ENCODE peak calls at places on chromosomes 5 and 9, in four cellular contexts. R is SK-N-SH, Q is HepG2, K is K562. V is an unnamed sample.

GRCh38 chr5:119009131-119009530 is 20.8 kb upstream of the DTWD2 start:
- DNase-seq in R (no peak), Q (peak; percentile 79), K (no peak), V (no peak)

GRCh38 chr9:38079410-38080105 is 10.5 kb upstream of the SHB start:
- DNase-seq in R (no peak), Q (no peak), K (no peak), V (no peak)

GRCh38 chr5:148794275-148794674 is 32.1 kb upstream of the ADRB2 start:
- DNase-seq in R (no peak), Q (no peak), K (no peak), V (no peak)

GRCh38 chr5:179113945-179114641 is 53.9 kb downstream of the ZNF354C start:
- DNase-seq in R (no peak), Q (no peak), K (no peak), V (no peak)

GRCh38 chr9:137447722-137448568 is 6.8 kb upstream of the ENTPD8 start:
- DNase-seq in R (no peak), Q (no peak), K (no peak), V (no peak)

GRCh38 chr9:72858089-72858912 is 94.6 kb downstream of the ALDH1A1 start:
- DNase-seq in R (no peak), Q (peak; percentile 94), K (peak; percentile 77), V (no peak)

GRCh38 chr9:111399772-111400563 is 69.9 kb upstream of the OR2K2 start:
- DNase-seq in R (peak; percentile 7), Q (peak; percentile 54), K (peak; percentile 10), V (peak; percentile 61)

GRCh38 chr5:142551242-142552067 is 134.4 kb downstream of the FGF1 start:
- DNase-seq in R (peak; percentile 66), Q (no peak), K (no peak), V (peak; percentile 64)

GRCh38 chr5:43428034-43428712 is 16.0 kb upstream of the CCL28 start:
- DNase-seq in R (no peak), Q (no peak), K (no peak), V (no peak)
- TF ChIP-seq FOXJ3 in R (no peak), Q (no peak), K (no peak), V (no peak)

DNA sequence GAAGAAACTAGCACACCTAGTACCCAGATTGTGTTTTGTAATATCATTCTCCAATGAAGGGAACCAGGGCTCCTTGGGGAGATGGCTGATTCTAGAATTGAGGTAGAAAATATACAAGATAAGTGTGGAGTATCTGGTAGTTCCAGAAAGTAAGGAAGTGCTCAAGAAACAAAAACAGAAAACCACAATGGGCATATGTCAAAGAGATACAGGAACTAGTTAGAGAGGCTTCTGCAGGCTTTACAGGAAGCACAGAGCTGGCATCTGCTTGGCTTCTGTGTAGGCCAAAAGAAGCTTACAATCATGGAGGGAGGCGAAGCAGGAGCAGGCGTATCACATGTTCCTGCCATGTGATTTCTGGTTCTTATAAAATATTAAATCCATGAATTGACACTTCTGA is 105.7 kb upstream of the TMEM161B start:
- DNase-seq in R (no peak), Q (no peak), K (no peak), V (no peak)
- TF ChIP-seq MAX in R (no peak), Q (no peak), K (no peak), V (no peak)

DNA sequence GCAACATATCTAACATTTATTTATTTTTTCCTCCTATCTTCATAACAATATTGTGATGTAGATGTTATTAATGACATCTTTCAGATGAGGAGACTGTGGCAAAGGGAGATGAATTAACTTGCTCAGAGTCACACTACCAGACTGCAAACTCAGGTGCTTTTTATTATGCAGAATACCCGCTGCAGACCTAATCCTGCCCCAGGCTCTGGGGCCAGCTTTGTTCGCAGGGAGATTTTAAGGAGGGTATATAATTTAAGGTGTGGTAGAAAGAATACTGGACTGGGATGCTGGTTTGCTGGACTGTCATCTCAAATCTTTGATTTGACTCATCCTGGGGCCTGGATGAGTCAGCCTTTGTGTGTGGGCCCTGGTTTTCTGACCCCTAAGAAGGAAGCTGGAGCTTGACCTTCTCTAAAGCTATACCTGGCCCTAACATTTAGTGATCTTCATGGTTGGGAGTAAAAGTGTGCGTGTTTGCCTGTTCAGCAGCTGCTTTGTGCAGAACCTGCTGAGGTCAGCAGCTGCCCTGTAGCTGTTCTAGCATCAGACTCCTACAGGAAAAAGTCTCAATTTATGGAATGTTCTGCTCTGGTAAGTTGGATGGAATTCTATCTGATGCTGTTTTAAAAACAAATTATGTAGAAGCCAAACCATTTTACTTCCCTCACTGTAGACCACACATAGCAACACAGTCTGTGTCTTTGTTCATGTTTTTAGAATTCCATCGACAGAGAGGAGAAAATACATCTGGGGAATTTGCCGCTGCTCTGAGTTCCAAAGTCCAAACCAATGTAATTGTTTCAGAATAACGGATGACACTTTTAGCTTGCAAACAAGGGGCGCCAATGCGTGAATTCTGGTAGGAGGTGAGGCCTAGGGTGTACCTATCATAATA is 4.5 kb downstream of the SLC36A1 start:
- DNase-seq in R (no peak), Q (peak; percentile 83), K (peak; percentile 27), V (no peak)
- TF ChIP-seq FOXJ3 in R (no peak), Q (no peak), K (no peak), V (no peak)

GRCh38 chr9:126775926-126776325 is 28.9 kb upstream of the ZBTB43 start:
- DNase-seq in R (no peak), Q (no peak), K (no peak), V (no peak)
- TF ChIP-seq MAX in R (no peak), Q (no peak), K (no peak), V (no peak)

GRCh38 chr9:93114169-93114983 is 18.4 kb downstream of the CARD19 start:
- DNase-seq in R (no peak), Q (no peak), K (peak; percentile 43), V (no peak)

GRCh38 chr9:93112864-93113389 is 16.9 kb downstream of the CARD19 start:
- DNase-seq in R (no peak), Q (no peak), K (no peak), V (no peak)

GRCh38 chr9:93115486-93115885 is 18.6 kb downstream of the NINJ1 start:
- DNase-seq in R (no peak), Q (no peak), K (no peak), V (no peak)

GRCh38 chr9:93116049-93116961 is 17.7 kb downstream of the NINJ1 start:
- DNase-seq in R (no peak), Q (peak; percentile 84), K (peak; percentile 45), V (no peak)

GRCh38 chr9:93114984-93115335 is 18.9 kb downstream of the CARD19 start:
- DNase-seq in R (no peak), Q (no peak), K (no peak), V (no peak)
- TF ChIP-seq FOXJ3 in R (no peak), Q (no peak), K (no peak), V (no peak)

DNA sequence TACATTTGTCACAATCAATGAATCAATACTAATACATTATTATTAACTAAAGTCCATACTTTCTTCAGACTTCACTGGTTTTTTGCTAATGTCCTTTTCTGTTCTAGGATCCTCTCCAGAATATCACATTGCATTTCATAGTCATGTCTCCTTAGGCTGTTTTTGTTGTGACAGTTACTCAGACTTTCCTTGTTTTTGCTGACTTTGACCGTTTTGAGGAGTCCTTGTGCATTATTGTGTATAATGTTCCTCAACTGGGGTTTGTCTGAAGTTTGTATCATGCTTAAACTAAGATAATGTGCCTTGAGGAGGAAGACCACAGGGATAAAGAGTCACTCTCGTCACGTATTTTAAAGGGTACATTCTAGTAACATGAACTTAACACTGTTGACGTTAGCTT is 376.9 kb downstream of the NTRK2 start:
- DNase-seq in R (no peak), Q (no peak), K (no peak), V (no peak)
- TF ChIP-seq MAX in R (no peak), Q (no peak), K (no peak), V (no peak)

GRCh38 chr5:16600397-16600796 is 16.4 kb downstream of the RETREG1 start:
- DNase-seq in R (peak; percentile 75), Q (no peak), K (no peak), V (no peak)

GRCh38 chr5:16593630-16594029 is 23.2 kb downstream of the RETREG1 start:
- DNase-seq in R (no peak), Q (no peak), K (no peak), V (no peak)

GRCh38 chr5:16597946-16598694 is 18.7 kb downstream of the RETREG1 start:
- DNase-seq in R (no peak), Q (no peak), K (no peak), V (no peak)

GRCh38 chr5:16593013-16593412 is 23.8 kb downstream of the RETREG1 start:
- DNase-seq in R (no peak), Q (no peak), K (no peak), V (no peak)

GRCh38 chr5:16596541-16596940 is 20.3 kb downstream of the RETREG1 start:
- DNase-seq in R (no peak), Q (no peak), K (no peak), V (no peak)
- TF ChIP-seq FOXJ3 in R (no peak), Q (no peak), K (no peak), V (no peak)

GRCh38 chr5:14771195-14771594 is 100.4 kb downstream of the ANKH start:
- DNase-seq in R (no peak), Q (no peak), K (no peak), V (no peak)

GRCh38 chr5:14767942-14768837 is 103.4 kb downstream of the ANKH start:
- DNase-seq in R (no peak), Q (peak; percentile 15), K (no peak), V (no peak)

GRCh38 chr5:14768838-14769365 is 102.7 kb downstream of the ANKH start:
- DNase-seq in R (no peak), Q (no peak), K (no peak), V (no peak)

GRCh38 chr5:14762568-14763216 is 98.2 kb downstream of the OTULIN start:
- DNase-seq in R (no peak), Q (no peak), K (no peak), V (no peak)

DNA sequence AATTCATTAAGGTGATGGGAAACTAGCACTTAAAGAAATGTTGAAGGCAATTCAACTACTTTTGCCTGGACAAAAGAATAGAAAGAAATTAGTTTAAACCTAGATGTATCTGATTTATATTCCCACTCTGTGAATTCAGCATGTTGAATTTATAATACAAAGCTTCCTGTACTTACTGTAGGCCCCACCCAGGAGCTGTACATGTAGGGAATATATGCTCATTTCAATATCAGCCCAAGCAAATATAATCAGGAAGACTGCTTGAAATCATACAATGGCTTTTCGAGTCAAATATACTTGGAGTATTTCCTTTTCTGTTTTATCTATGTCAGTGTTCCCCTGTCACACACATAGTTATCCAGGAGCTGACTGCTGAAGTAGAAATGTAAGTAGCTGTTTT is 102.1 kb downstream of the OTULIN start:
- DNase-seq in R (no peak), Q (no peak), K (no peak), V (no peak)
- TF ChIP-seq MAX in R (no peak), Q (no peak), K (no peak), V (no peak)

V was measured in WTC11.